ENCODE peak calls at places on chromosomes 1 and 21, in four cellular contexts. One of them, this sample, is unnamed.

GRCh38 chr1:212721388-212722247 is 22.0 kb upstream of the BATF3 start:
- DNase-seq in CD8-positive, alpha-beta memory T cell: no peak
- DNase-seq in ovary: no peak
- DNase-seq in GM23248: peak; percentile 92
- DNase-seq in this sample: no peak

GRCh38 chr1:36594041-36594440 is 111.3 kb upstream of the CSF3R start:
- DNase-seq in ovary: no peak
- DNase-seq in CD8-positive, alpha-beta memory T cell: no peak
- DNase-seq in GM23248: no peak
- DNase-seq in this sample: no peak

GRCh38 chr1:110677016-110677415 is 2.3 kb upstream of the KCNA3 start:
- DNase-seq in ovary: no peak
- DNase-seq in CD8-positive, alpha-beta memory T cell: no peak
- DNase-seq in GM23248: no peak
- DNase-seq in this sample: no peak

GRCh38 chr1:219367496-219367895 is 193.8 kb downstream of the LYPLAL1 start:
- DNase-seq in GM23248: no peak
- DNase-seq in CD8-positive, alpha-beta memory T cell: no peak
- DNase-seq in ovary: no peak
- DNase-seq in this sample: no peak

GRCh38 chr1:184300446-184300845 is 86.4 kb upstream of the C1orf21 start:
- DNase-seq in GM23248: peak; percentile 73
- DNase-seq in ovary: no peak
- DNase-seq in CD8-positive, alpha-beta memory T cell: no peak
- DNase-seq in this sample: no peak

GRCh38 chr21:41928621-41929220 is 25.1 kb downstream of the C2CD2 start:
- DNase-seq in ovary: no peak
- DNase-seq in GM23248: no peak
- DNase-seq in CD8-positive, alpha-beta memory T cell: no peak
- DNase-seq in this sample: no peak

GRCh38 chr1:40153073-40153770 is 8.0 kb upstream of the RLF start:
- DNase-seq in CD8-positive, alpha-beta memory T cell: peak; percentile 55
- DNase-seq in ovary: no peak
- DNase-seq in GM23248: peak; percentile 74
- DNase-seq in this sample: no peak

GRCh38 chr21:14876464-14876863 is 188.3 kb downstream of the NRIP1 start:
- DNase-seq in CD8-positive, alpha-beta memory T cell: no peak
- DNase-seq in GM23248: no peak
- DNase-seq in ovary: no peak
- DNase-seq in this sample: peak; percentile 27

GRCh38 chr21:38067086-38067739 is 151.0 kb upstream of the KCNJ6 start:
- DNase-seq in GM23248: peak; percentile 49
- DNase-seq in ovary: no peak
- DNase-seq in CD8-positive, alpha-beta memory T cell: no peak
- DNase-seq in this sample: no peak

GRCh38 chr1:204619721-204620120 is 65.8 kb downstream of the LRRN2 start:
- DNase-seq in GM23248: no peak
- DNase-seq in CD8-positive, alpha-beta memory T cell: no peak
- DNase-seq in ovary: no peak
- DNase-seq in this sample: no peak

GRCh38 chr1:204623365-204623893 is 62.1 kb downstream of the LRRN2 start:
- DNase-seq in GM23248: peak; percentile 51
- DNase-seq in CD8-positive, alpha-beta memory T cell: no peak
- DNase-seq in ovary: peak; percentile 70
- DNase-seq in this sample: peak; percentile 66

GRCh38 chr1:204621996-204622395 is 63.5 kb downstream of the LRRN2 start:
- DNase-seq in ovary: no peak
- DNase-seq in CD8-positive, alpha-beta memory T cell: no peak
- DNase-seq in GM23248: no peak
- DNase-seq in this sample: no peak

GRCh38 chr1:204623894-204624361 is 61.6 kb downstream of the LRRN2 start:
- DNase-seq in CD8-positive, alpha-beta memory T cell: peak; percentile 10
- DNase-seq in GM23248: peak; percentile 14
- DNase-seq in ovary: no peak
- DNase-seq in this sample: no peak

DNA sequence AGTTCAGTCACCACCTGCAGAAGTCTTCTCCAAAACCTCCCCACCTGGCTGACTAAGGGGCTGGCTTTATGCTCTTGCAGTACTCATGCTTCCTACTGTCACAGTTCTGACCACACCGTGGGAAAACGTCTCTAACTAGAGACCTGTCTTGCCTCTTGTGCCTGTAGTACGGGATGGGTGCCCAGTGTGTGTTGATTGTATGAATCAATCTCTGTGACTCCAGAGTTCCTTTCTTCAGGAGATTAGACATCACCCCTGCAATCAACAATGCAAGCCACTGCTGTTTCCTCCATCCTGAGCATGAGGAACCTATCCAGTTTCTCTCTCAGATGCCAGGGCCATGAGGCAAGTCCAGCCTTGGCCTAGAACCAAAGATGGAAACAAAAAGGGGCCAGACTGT is 64.1 kb downstream of the LRRN2 start:
- DNase-seq in CD8-positive, alpha-beta memory T cell: no peak
- DNase-seq in ovary: no peak
- DNase-seq in GM23248: no peak
- DNase-seq in this sample: no peak
- H3K4me1 ChIP-seq in CD8-positive, alpha-beta memory T cell: no peaks in the 10 kb centered on the region
- H3K4me1 ChIP-seq in ovary: peaks cover 18% of the 10 kb centered on the region
- H3K4me1 ChIP-seq in GM23248: no peaks in the 10 kb centered on the region
- H3K4me1 ChIP-seq in this sample: peaks cover 6% of the 10 kb centered on the region

DNA sequence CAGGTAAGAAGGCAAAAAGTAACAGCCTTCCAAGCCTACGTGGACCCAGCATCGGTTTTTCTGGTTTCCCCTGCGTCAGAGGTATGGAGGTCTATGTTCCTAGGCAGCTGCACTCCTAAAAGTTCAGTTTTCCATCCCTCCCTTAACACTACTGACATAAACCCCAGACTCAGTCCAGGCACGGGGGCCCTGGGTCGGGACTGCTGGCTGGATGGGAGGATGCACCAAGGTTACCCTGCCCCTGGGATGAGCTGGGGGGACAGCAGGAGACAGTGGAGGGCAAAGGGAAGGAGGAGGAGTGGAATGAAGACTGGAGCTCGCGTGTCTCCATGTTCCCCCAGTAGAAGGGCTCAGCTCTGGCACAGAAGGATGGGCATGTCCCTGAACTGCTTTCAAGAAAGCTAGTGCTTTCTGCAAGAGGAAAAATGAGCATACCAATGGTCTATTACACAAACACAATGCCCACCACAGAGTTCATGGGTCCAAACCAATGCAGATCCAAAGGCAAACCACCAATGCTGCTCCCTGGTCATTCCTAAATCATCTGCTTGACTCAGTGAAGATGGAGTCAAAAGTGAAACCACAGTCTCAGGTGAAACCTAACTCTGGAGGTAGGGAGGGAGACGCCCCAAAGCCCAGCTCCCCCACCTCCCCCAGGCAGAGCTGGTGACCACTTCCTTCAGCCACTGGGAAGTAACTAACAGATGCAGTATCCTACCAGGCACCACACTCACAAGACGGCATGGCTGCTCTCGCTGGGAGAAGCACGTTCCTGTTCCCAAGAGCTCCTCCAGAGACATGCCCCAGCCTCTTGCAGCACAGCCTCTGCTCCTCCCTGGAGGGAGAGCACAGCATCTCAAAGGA is 54.9 kb downstream of the CD46 start:
- DNase-seq in CD8-positive, alpha-beta memory T cell: no peak
- DNase-seq in GM23248: no peak
- DNase-seq in ovary: no peak
- DNase-seq in this sample: no peak
- H3K36me3 ChIP-seq in CD8-positive, alpha-beta memory T cell: peaks cover 51% of the 10 kb centered on the region
- H3K36me3 ChIP-seq in GM23248: no peaks in the 10 kb centered on the region
- H3K36me3 ChIP-seq in ovary: no peaks in the 10 kb centered on the region
- H3K36me3 ChIP-seq in this sample: no peaks in the 10 kb centered on the region

GRCh38 chr1:23524716-23525401 is 6.2 kb downstream of the E2F2 start:
- DNase-seq in CD8-positive, alpha-beta memory T cell: peak; percentile 29
- DNase-seq in ovary: no peak
- DNase-seq in GM23248: no peak
- DNase-seq in this sample: peak; percentile 93
- H3K4me1 ChIP-seq in CD8-positive, alpha-beta memory T cell: peaks cover 61% of the 10 kb centered on the region
- H3K4me1 ChIP-seq in ovary: no peaks in the 10 kb centered on the region
- H3K4me1 ChIP-seq in GM23248: peaks cover 3% of the 10 kb centered on the region
- H3K4me1 ChIP-seq in this sample: peaks cover 59% of the 10 kb centered on the region

DNA sequence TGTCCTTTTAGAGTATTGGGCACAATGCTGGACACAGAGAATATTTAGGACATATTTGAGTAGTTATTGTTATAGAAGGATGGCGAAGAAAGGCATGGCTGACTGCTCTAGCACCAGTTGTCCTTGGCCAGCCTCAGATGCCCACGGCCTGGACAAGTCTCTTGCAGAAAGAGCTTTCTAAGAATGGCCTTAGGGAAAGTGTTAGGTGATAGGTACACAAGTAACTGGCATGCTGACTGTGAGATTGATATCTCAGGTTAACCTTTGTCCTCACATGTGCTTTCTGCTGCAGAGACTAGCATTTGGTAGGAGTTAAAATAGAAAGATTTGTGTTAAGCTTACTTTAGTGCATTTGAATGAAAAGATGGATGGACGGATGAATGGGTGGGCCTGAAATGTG is 10.1 kb downstream of the SFT2D2 start:
- DNase-seq in ovary: no peak
- DNase-seq in CD8-positive, alpha-beta memory T cell: no peak
- DNase-seq in GM23248: no peak
- DNase-seq in this sample: no peak
- H3K36me3 ChIP-seq in ovary: no peaks in the 10 kb centered on the region
- H3K36me3 ChIP-seq in CD8-positive, alpha-beta memory T cell: peaks cover 47% of the 10 kb centered on the region
- H3K36me3 ChIP-seq in GM23248: peaks cover 39% of the 10 kb centered on the region
- H3K36me3 ChIP-seq in this sample: peaks cover 3% of the 10 kb centered on the region

DNA sequence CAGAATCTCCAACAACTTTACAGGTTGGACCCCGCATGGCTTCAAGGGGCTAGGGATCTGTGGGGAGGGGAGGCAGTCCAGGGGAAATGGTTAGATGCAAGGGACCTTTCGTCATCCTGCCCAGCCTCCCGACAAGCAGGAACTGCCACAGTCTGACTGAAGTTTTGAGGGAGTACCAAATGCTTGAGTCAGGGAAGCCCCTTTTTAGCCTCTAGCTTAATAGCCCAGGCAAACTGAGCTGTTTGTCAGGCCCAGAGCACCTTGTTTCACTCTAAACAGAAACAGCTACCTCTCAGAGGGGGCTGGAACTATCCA is 1.1 kb downstream of the TOR3A start:
- DNase-seq in ovary: no peak
- DNase-seq in GM23248: peak; percentile 63
- DNase-seq in CD8-positive, alpha-beta memory T cell: peak; percentile 25
- DNase-seq in this sample: no peak
- H3K4me1 ChIP-seq in ovary: peaks cover 4% of the 10 kb centered on the region
- H3K4me1 ChIP-seq in GM23248: peaks cover 8% of the 10 kb centered on the region
- H3K4me1 ChIP-seq in CD8-positive, alpha-beta memory T cell: peaks cover 21% of the 10 kb centered on the region
- H3K4me1 ChIP-seq in this sample: peaks cover 20% of the 10 kb centered on the region

GRCh38 chr1:113769599-113769970 is 10.3 kb upstream of the PHTF1 start:
- DNase-seq in GM23248: no peak
- DNase-seq in ovary: no peak
- DNase-seq in CD8-positive, alpha-beta memory T cell: no peak
- DNase-seq in this sample: no peak

GRCh38 chr1:113768916-113769598 is 9.8 kb upstream of the PHTF1 start:
- DNase-seq in CD8-positive, alpha-beta memory T cell: no peak
- DNase-seq in GM23248: no peak
- DNase-seq in ovary: no peak
- DNase-seq in this sample: no peak

GRCh38 chr1:113765306-113765705 is 6.0 kb upstream of the PHTF1 start:
- DNase-seq in ovary: no peak
- DNase-seq in GM23248: peak; percentile 16
- DNase-seq in CD8-positive, alpha-beta memory T cell: no peak
- DNase-seq in this sample: no peak

DNA sequence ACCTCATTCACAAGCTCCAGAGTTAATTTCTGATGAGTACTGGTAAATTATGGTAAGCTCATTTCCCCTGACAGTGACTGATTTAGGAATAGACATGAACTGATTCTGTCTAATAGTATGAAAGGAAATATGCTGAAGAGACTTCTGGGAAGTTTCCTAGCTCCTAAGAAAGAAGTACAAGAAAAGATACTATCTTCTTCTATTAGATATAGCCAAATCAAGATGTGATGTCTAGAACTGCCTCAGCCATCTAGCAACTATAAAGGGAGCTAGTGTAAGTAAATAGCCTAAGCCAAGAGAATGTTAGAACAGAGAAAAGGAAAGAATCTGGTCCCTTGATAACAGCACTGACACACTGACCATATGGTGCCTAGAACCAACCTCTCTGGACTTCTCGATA is 10.7 kb upstream of the PHTF1 start:
- DNase-seq in GM23248: no peak
- DNase-seq in CD8-positive, alpha-beta memory T cell: no peak
- DNase-seq in ovary: no peak
- DNase-seq in this sample: no peak
- H3K36me3 ChIP-seq in GM23248: peaks cover 29% of the 10 kb centered on the region
- H3K36me3 ChIP-seq in CD8-positive, alpha-beta memory T cell: peaks cover 20% of the 10 kb centered on the region
- H3K36me3 ChIP-seq in ovary: no peaks in the 10 kb centered on the region
- H3K36me3 ChIP-seq in this sample: no peaks in the 10 kb centered on the region

This sample was measured in mucosa of descending colon.